ENCODE peak calls at places on chromosome 10, in nine cellular contexts. V, T, S, K, O, L, Q, I and M are unnamed samples.

GRCh38 chr10:96124230-96125141 is 5.6 kb upstream of the ZNF518A start:
- DNase-seq in T (no peak), S (peak; percentile 72), V (peak; percentile 85), O (no peak), I (no peak), Q (peak; percentile 30), K (peak; percentile 15), L (no peak), M (peak; percentile 59)

GRCh38 chr10:25142465-25142864 is 32.3 kb upstream of the GPR158 start:
- DNase-seq in Q (no peak), O (no peak), L (no peak), K (no peak), T (no peak), V (no peak), S (no peak), I (no peak), M (no peak)

GRCh38 chr10:116287906-116288501 is 15.0 kb upstream of the GFRA1 start:
- DNase-seq in K (no peak), T (peak; percentile 36), L (peak; percentile 26), I (peak; percentile 31), O (peak; percentile 48), V (peak; percentile 21), Q (peak; percentile 40), S (peak; percentile 42), M (peak; percentile 46)

GRCh38 chr10:78861456-78862327 is 207.1 kb upstream of the ZMIZ1 start:
- DNase-seq in K (no peak), T (no peak), L (peak; percentile 86), V (no peak), I (peak; percentile 51), S (peak; percentile 15), Q (no peak), O (no peak), M (no peak)

GRCh38 chr10:89367529-89367928 is 10.3 kb upstream of the IFIT1B start:
- DNase-seq in L (no peak), I (no peak), K (no peak), S (no peak), T (no peak), Q (no peak), O (no peak), V (no peak), M (no peak)

GRCh38 chr10:63722537-63722936 is 201.3 kb downstream of the REEP3 start:
- DNase-seq in Q (no peak), T (no peak), I (no peak), S (no peak), V (no peak), O (peak; percentile 59), L (peak; percentile 35), K (no peak), M (peak; percentile 18)

GRCh38 chr10:6176691-6177231 is 26.0 kb upstream of the PFKFB3 start:
- DNase-seq in L (no peak), O (no peak), K (no peak), S (no peak), I (no peak), V (no peak), Q (no peak), T (no peak), M (peak; percentile 16)

GRCh38 chr10:84317174-84317573 is 11.2 kb upstream of the CCSER2 start:
- DNase-seq in O (no peak), L (no peak), S (no peak), I (no peak), K (no peak), V (no peak), T (no peak), Q (no peak), M (no peak)

GRCh38 chr10:17669185-17669872 is 25.4 kb downstream of the STAM start:
- DNase-seq in O (no peak), V (no peak), T (no peak), L (no peak), I (no peak), Q (no peak), K (no peak), S (no peak), M (no peak)

GRCh38 chr10:116665541-116666125 is 44.9 kb downstream of the PNLIPRP2 start:
- DNase-seq in S (no peak), O (no peak), K (peak; percentile 33), Q (peak; percentile 20), L (no peak), I (no peak), V (no peak), T (no peak), M (no peak)

GRCh38 chr10:71753091-71753959 is 20.0 kb downstream of the VSIR start:
- DNase-seq in Q (no peak), I (no peak), S (no peak), O (peak; percentile 40), L (no peak), K (no peak), T (no peak), V (peak; percentile 95), M (no peak)

GRCh38 chr10:132185601-132186487 is 904 bp upstream of the DPYSL4 start:
- DNase-seq in I (no peak), L (no peak), Q (no peak), K (no peak), V (peak; percentile 30), S (peak; percentile 94), O (no peak), T (no peak), M (peak; percentile 53)

GRCh38 chr10:5076615-5077014 is 17.6 kb upstream of the AKR1C3 start:
- DNase-seq in S (no peak), L (no peak), I (no peak), Q (no peak), O (no peak), T (no peak), V (no peak), K (no peak), M (no peak)

GRCh38 chr10:132833421-132834111 is 47.6 kb upstream of the NKX6-2 start:
- DNase-seq in L (no peak), O (no peak), T (no peak), S (peak; percentile 40), V (no peak), K (no peak), I (no peak), Q (no peak), M (no peak)

GRCh38 chr10:50554995-50555568 is 68.7 kb downstream of the SGMS1 start:
- DNase-seq in S (no peak), O (no peak), T (peak; percentile 25), V (no peak), Q (no peak), I (no peak), K (peak; percentile 35), L (peak; percentile 21), M (no peak)

GRCh38 chr10:92699518-92700272 is 9.9 kb downstream of the HHEX start:
- DNase-seq in Q (peak; percentile 46), S (peak; percentile 71), I (peak; percentile 21), T (no peak), V (peak; percentile 92), K (no peak), O (no peak), L (peak; percentile 68), M (peak; percentile 50)

GRCh38 chr10:34941471-34942357 is 126.6 kb upstream of the PARD3 start:
- DNase-seq in I (no peak), V (no peak), O (no peak), T (no peak), Q (no peak), S (no peak), L (no peak), K (no peak), M (no peak)

GRCh38 chr10:20105236-20105635 is 289.0 kb downstream of the PLXDC2 start:
- DNase-seq in O (no peak), S (no peak), V (no peak), Q (no peak), I (no peak), K (no peak), L (no peak), T (no peak), M (no peak)